ENCODE peak calls at places on chromosome 19, in seven cellular contexts. W, G, H, S, Z, J and R are unnamed samples.

GRCh38 chr19:12778020-12778904 is 2.9 kb upstream of the HOOK2 start:
- DNase-seq in Z (no peak), J (no peak), S (peak; percentile 85), W (no peak), H (peak; percentile 56), G (peak; percentile 56), R (no peak)

GRCh38 chr19:33441828-33442227 is 68.3 kb downstream of the CEBPG start:
- DNase-seq in H (no peak), W (no peak), J (no peak), G (no peak), S (no peak), Z (no peak), R (no peak)

GRCh38 chr19:1455336-1456120 is 5.6 kb downstream of the APC2 start:
- DNase-seq in G (no peak), Z (no peak), H (peak; percentile 70), S (peak; percentile 37), J (no peak), W (no peak), R (no peak)

GRCh38 chr19:43754562-43755255 is at the start of gene SMG9:
- DNase-seq in Z (peak; percentile 98), J (peak; percentile 80), G (peak; percentile 95), W (peak; percentile 97), H (peak; percentile 100), S (peak; percentile 99), R (peak; percentile 83)

GRCh38 chr19:48196321-48196761 is 25.9 kb downstream of the ZSWIM9 start:
- DNase-seq in H (no peak), W (no peak), J (no peak), G (no peak), Z (no peak), S (peak; percentile 27), R (no peak)

GRCh38 chr19:44643605-44644390 is at the start of gene PVR:
- DNase-seq in H (peak; percentile 78), S (peak; percentile 88), G (peak; percentile 45), W (peak; percentile 33), J (no peak), Z (peak; percentile 7), R (no peak)

GRCh38 chr19:49862411-49863253 is 4.7 kb downstream of the PNKP start:
- DNase-seq in H (peak; percentile 52), G (no peak), S (peak; percentile 47), W (no peak), Z (no peak), J (no peak), R (no peak)

GRCh38 chr19:15672580-15673175 is at the start of gene CYP4F12:
- DNase-seq in S (peak; percentile 90), Z (no peak), J (no peak), G (no peak), H (no peak), W (no peak), R (no peak)

GRCh38 chr19:55383279-55383788 is 758 bp downstream of the TMEM238 start:
- DNase-seq in W (no peak), Z (no peak), G (no peak), J (no peak), S (no peak), H (no peak), R (no peak)

GRCh38 chr19:35347171-35347929 is at the start of gene FFAR1:
- DNase-seq in H (no peak), J (no peak), S (no peak), Z (peak; percentile 43), W (peak; percentile 44), G (no peak), R (no peak)

GRCh38 chr19:41774515-41774980 is 19.2 kb downstream of the CEACAM6 start:
- DNase-seq in H (no peak), Z (no peak), S (no peak), W (peak; percentile 34), G (no peak), J (no peak), R (no peak)

GRCh38 chr19:43555185-43555770 is 20.0 kb downstream of the XRCC1 start:
- DNase-seq in Z (peak; percentile 59), H (peak; percentile 82), G (peak; percentile 51), W (peak; percentile 78), J (no peak), S (peak; percentile 53), R (peak; percentile 49)

GRCh38 chr19:10518444-10519361 is 1.5 kb upstream of the S1PR5 start:
- DNase-seq in S (no peak), J (no peak), G (no peak), W (no peak), H (peak; percentile 23), Z (no peak), R (no peak)

GRCh38 chr19:11209892-11210655 is 12.7 kb upstream of the KANK2 start:
- DNase-seq in J (no peak), H (no peak), G (no peak), W (no peak), S (no peak), Z (no peak), R (no peak)

GRCh38 chr19:42251572-42251990 is 3.3 kb downstream of the ERF start:
- DNase-seq in S (no peak), J (no peak), W (no peak), G (no peak), Z (no peak), H (no peak), R (no peak)

GRCh38 chr19:18879579-18880373 is 16.2 kb downstream of the CERS1 start:
- DNase-seq in Z (no peak), H (peak; percentile 36), W (no peak), J (no peak), G (no peak), S (no peak), R (no peak)

GRCh38 chr19:49976496-49976895 is 15.5 kb upstream of the SIGLEC11 start:
- DNase-seq in J (no peak), W (no peak), G (no peak), H (no peak), Z (no peak), S (no peak), R (no peak)

GRCh38 chr19:15316498-15316897 is 15.8 kb downstream of the BRD4 start:
- DNase-seq in G (no peak), Z (no peak), W (no peak), J (no peak), S (no peak), H (no peak), R (no peak)

GRCh38 chr19:58572818-58573657 is at the start of gene MZF1:
- DNase-seq in W (peak; percentile 99), H (peak; percentile 100), G (peak; percentile 100), J (peak; percentile 100), Z (peak; percentile 99), S (peak; percentile 100), R (peak; percentile 100)

GRCh38 chr19:47797996-47798903 is 6.1 kb downstream of the TPRX1 start:
- DNase-seq in W (no peak), Z (no peak), S (no peak), G (no peak), J (no peak), H (no peak), R (no peak)

GRCh38 chr19:1264801-1265610 is 4.1 kb upstream of the CIRBP start:
- DNase-seq in W (no peak), J (no peak), H (peak; percentile 86), S (peak; percentile 79), G (peak; percentile 87), Z (no peak), R (peak; percentile 51)

GRCh38 chr19:14366529-14366928 is 14.7 kb upstream of the ADGRE5 start:
- DNase-seq in G (no peak), J (no peak), H (peak; percentile 46), S (peak; percentile 73), W (peak; percentile 74), Z (peak; percentile 80), R (no peak)

GRCh38 chr19:42254083-42254849 is 662 bp downstream of the ERF start:
- DNase-seq in W (peak; percentile 73), Z (no peak), S (peak; percentile 84), H (peak; percentile 94), G (no peak), J (no peak), R (no peak)

GRCh38 chr19:7450243-7451223 is 38.3 kb downstream of the PEX11G start:
- DNase-seq in H (peak; percentile 36), J (peak; percentile 13), G (no peak), S (no peak), W (no peak), Z (no peak), R (no peak)

GRCh38 chr19:7348587-7349230 is at the start of gene ARHGEF18:
- DNase-seq in H (no peak), W (peak; percentile 47), S (peak; percentile 46), G (no peak), Z (no peak), J (no peak), R (no peak)

GRCh38 chr19:21256722-21257121 is 72.5 kb downstream of the ZNF708 start:
- DNase-seq in J (no peak), H (peak; percentile 32), W (no peak), S (no peak), Z (no peak), G (no peak), R (no peak)

GRCh38 chr19:14674764-14675163 is at the start of gene ADGRE3:
- DNase-seq in G (no peak), Z (no peak), H (no peak), S (no peak), J (no peak), W (no peak), R (no peak)